ENCODE peak calls at places on chromosomes 4 and X, in nine cellular contexts. Q is kidney epithelial cell, W is B cell, S is A172, I is thyroid gland, E is mucosa of gallbladder, L is iPS-NIHi11, Y is NCI-H1092 treated with DMSO at 0.1 percent for 48 hours, A is occipital lobe. C is an unnamed sample.

GRCh38 chr4:147709999-147710398 is 21.9 kb upstream of the ARHGAP10 start:
- DNase-seq in Y (no peak), I (no peak), S (peak), A (no peak), Q (no peak), E (no peak), W (no peak), L (no peak), C (no peak)

GRCh38 chrX:8743126-8743732 is 11.3 kb upstream of the ANOS1 start:
- DNase-seq in E (peak), Q (no peak), L (peak), W (peak), A (no peak), Y (no peak), I (peak), S (peak), C (peak)

GRCh38 chr4:107709916-107710315 is 10.1 kb downstream of the PAPSS1 start:
- DNase-seq in Y (no peak), W (no peak), E (no peak), A (no peak), S (no peak), I (no peak), Q (no peak), L (no peak), C (no peak)

GRCh38 chrX:129665916-129666644 is 11.3 kb upstream of the APLN start:
- DNase-seq in Y (no peak), E (no peak), A (no peak), W (no peak), S (peak), L (no peak), Q (peak), I (no peak), C (no peak)

GRCh38 chr4:8083086-8083825 is 75.4 kb downstream of the ABLIM2 start:
- DNase-seq in S (no peak), L (no peak), A (no peak), W (no peak), E (no peak), Y (no peak), I (no peak), Q (no peak), C (no peak)

GRCh38 chrX:53088136-53088974 is 5.6 kb upstream of the KANTR start:
- DNase-seq in W (peak), S (no peak), Q (peak), I (peak), A (peak), L (peak), Y (peak), E (peak), C (peak)

GRCh38 chr4:119683518-119683917 is 54.9 kb upstream of the PDE5A start:
- DNase-seq in E (no peak), A (no peak), I (no peak), S (no peak), L (no peak), W (no peak), Q (no peak), Y (no peak), C (peak)

GRCh38 chr4:98572697-98573096 is 85.7 kb downstream of the TSPAN5 start:
- DNase-seq in E (no peak), I (no peak), S (no peak), L (no peak), Q (no peak), Y (no peak), A (no peak), W (no peak), C (no peak)

GRCh38 chr4:184142121-184143000 is 75.3 kb downstream of the ENPP6 start:
- DNase-seq in L (no peak), E (no peak), W (no peak), Q (no peak), I (no peak), A (no peak), S (no peak), Y (no peak), C (no peak)

GRCh38 chrX:54807524-54808108 is at the start of gene MAGED2:
- DNase-seq in L (peak), A (peak), Q (no peak), Y (peak), I (peak), W (peak), E (no peak), S (peak), C (peak)

GRCh38 chr4:87073570-87074470 is 139.0 kb downstream of the AFF1 start:
- DNase-seq in E (no peak), S (no peak), W (peak), I (peak), Y (peak), A (no peak), Q (no peak), L (no peak), C (peak)

GRCh38 chr4:41611881-41612871 is 74.2 kb downstream of the LIMCH1 start:
- DNase-seq in L (peak), I (peak), Y (no peak), E (peak), S (peak), W (no peak), Q (peak), A (peak), C (peak)

GRCh38 chrX:17689971-17690409 is 47.3 kb upstream of the SCML1 start:
- DNase-seq in L (peak), S (peak), Y (peak), A (peak), Q (peak), W (no peak), I (peak), E (peak), C (peak)

GRCh38 chrX:150762258-150762867 is 69.2 kb downstream of the MTMR1 start:
- DNase-seq in Q (no peak), L (no peak), E (no peak), I (no peak), S (no peak), W (no peak), A (no peak), Y (no peak), C (no peak)

GRCh38 chrX:103918050-103918449 is 44.4 kb upstream of the TMSB15B start:
- DNase-seq in I (peak), A (peak), E (peak), Q (no peak), Y (peak), S (peak), L (peak), W (peak), C (peak)

GRCh38 chr4:103306870-103307345 is 108.8 kb upstream of the CENPE start:
- DNase-seq in S (peak), Y (no peak), L (peak), Q (no peak), A (peak), W (no peak), E (peak), I (peak), C (peak)

GRCh38 chr4:44629280-44629866 is 22.1 kb downstream of the YIPF7 start:
- DNase-seq in I (peak), S (peak), W (peak), Y (peak), E (peak), L (peak), A (peak), Q (peak), C (peak)

GRCh38 chrX:109863811-109864210 is 130.8 kb upstream of the ACSL4 start:
- DNase-seq in I (no peak), A (no peak), S (no peak), W (no peak), Y (no peak), E (no peak), L (no peak), Q (no peak), C (no peak)

GRCh38 chr4:15691346-15692140 is 9.9 kb downstream of the FAM200B start:
- DNase-seq in L (no peak), W (no peak), S (peak), A (no peak), Y (no peak), Q (no peak), I (no peak), E (no peak), C (no peak)

C was measured in prostate gland.